ENCODE peak calls at places on chromosomes 2 and 18, in ten cellular contexts. G is body of pancreas, B is sigmoid colon, Y is transverse colon, L is A549, O is tibial nerve, A is Peyer's patch, W is prostate gland, S is lower leg skin, K is endothelial cell of umbilical vein. Z is an unnamed sample.
A peak's percentile ranks its signal among the peaks of the same experiment; 100 is the strongest.

GRCh38 chr2:129906861-129907235 is 72.6 kb upstream of the RAB6C start:
- DNase-seq in G (no peak), B (no peak), Y (no peak), L (no peak), O (no peak), A (no peak), W (no peak), S (no peak), K (no peak), Z (no peak)

GRCh38 chr18:906416-907170 is 1.9 kb downstream of the ADCYAP1 start:
- DNase-seq in G (no peak), B (no peak), Y (no peak), L (no peak), O (no peak), A (no peak), W (no peak), S (no peak), K (no peak), Z (no peak)

GRCh38 chr18:39453882-39454281 is 1888.3 kb upstream of the CELF4 start:
- DNase-seq in G (peak; percentile 7), B (no peak), Y (no peak), L (no peak), O (no peak), A (no peak), W (peak; percentile 10), S (no peak), K (peak; percentile 99), Z (peak; percentile 25)

GRCh38 chr2:174919886-174920595 is 85.1 kb downstream of the CHN1 start:
- DNase-seq in G (no peak), B (no peak), Y (no peak), L (no peak), O (no peak), A (no peak), W (no peak), S (no peak), K (no peak), Z (no peak)

GRCh38 chr2:142944264-142944663 is 66.8 kb downstream of the KYNU start:
- DNase-seq in G (no peak), B (no peak), Y (no peak), L (peak; percentile 39), O (no peak), A (no peak), W (no peak), S (no peak), K (peak; percentile 34), Z (no peak)

GRCh38 chr2:11940121-11940743 is 193.8 kb downstream of the LPIN1 start:
- DNase-seq in G (no peak), B (no peak), Y (no peak), L (no peak), O (no peak), A (no peak), W (no peak), S (no peak), K (no peak), Z (no peak)

GRCh38 chr2:132659331-132659730 is 10.7 kb downstream of the LYPD1 start:
- DNase-seq in G (no peak), B (no peak), Y (no peak), L (no peak), O (no peak), A (no peak), W (no peak), S (no peak), K (no peak), Z (no peak)

GRCh38 chr2:86476918-86477317 is 35.7 kb downstream of the KDM3A start:
- DNase-seq in G (peak; percentile 33), B (no peak), Y (no peak), L (no peak), O (no peak), A (no peak), W (no peak), S (no peak), K (no peak), Z (no peak)

GRCh38 chr2:191155608-191156071 is 4.8 kb upstream of the STAT4 start:
- DNase-seq in G (no peak), B (no peak), Y (no peak), L (peak; percentile 68), O (no peak), A (no peak), W (no peak), S (no peak), K (peak; percentile 69), Z (no peak)

GRCh38 chr2:13050764-13051163 is 334.0 kb downstream of the TRIB2 start:
- DNase-seq in G (no peak), B (no peak), Y (no peak), L (no peak), O (no peak), A (no peak), W (no peak), S (no peak), K (no peak), Z (no peak)

GRCh38 chr2:231393149-231394131 is 2.1 kb upstream of the B3GNT7 start:
- DNase-seq in G (no peak), B (no peak), Y (no peak), L (peak; percentile 24), O (no peak), A (peak; percentile 80), W (no peak), S (no peak), K (no peak), Z (no peak)

GRCh38 chr2:232886176-232886575 is 16.1 kb downstream of the SNORC start:
- DNase-seq in G (no peak), B (no peak), Y (no peak), L (no peak), O (no peak), A (no peak), W (no peak), S (no peak), K (no peak), Z (no peak)

GRCh38 chr2:2866459-2866858 is 511.2 kb downstream of the EIPR1 start:
- DNase-seq in G (no peak), B (no peak), Y (no peak), L (no peak), O (no peak), A (no peak), W (no peak), S (no peak), K (no peak), Z (no peak)

GRCh38 chr2:49067971-49068370 is 86.3 kb downstream of the FSHR start:
- DNase-seq in G (no peak), B (no peak), Y (no peak), L (no peak), O (no peak), A (no peak), W (no peak), S (no peak), K (no peak), Z (no peak)
- TF ChIP-seq CTCF in G (no peak), B (no peak), Y (no peak), L (no peak), O (no peak), A (no peak), W (no peak), S (no peak), K (no peak), Z (no peak)

GRCh38 chr2:8674420-8675009 is 7.3 kb upstream of the ID2 start:
- DNase-seq in G (no peak), B (no peak), Y (no peak), L (no peak), O (no peak), A (no peak), W (no peak), S (no peak), K (no peak), Z (no peak)

GRCh38 chr2:8675543-8675942 is 6.3 kb upstream of the ID2 start:
- DNase-seq in G (peak; percentile 70), B (no peak), Y (no peak), L (no peak), O (no peak), A (no peak), W (no peak), S (no peak), K (no peak), Z (no peak)

GRCh38 chr2:8676915-8677645 is 4.8 kb upstream of the ID2 start:
- DNase-seq in G (no peak), B (no peak), Y (peak; percentile 29), L (no peak), O (no peak), A (peak; percentile 59), W (peak; percentile 26), S (no peak), K (no peak), Z (no peak)

GRCh38 chr2:8677646-8678592 is 3.9 kb upstream of the ID2 start:
- DNase-seq in G (peak; percentile 48), B (peak; percentile 81), Y (peak; percentile 57), L (peak; percentile 70), O (peak; percentile 21), A (peak; percentile 66), W (peak; percentile 48), S (peak; percentile 58), K (peak; percentile 51), Z (peak; percentile 51)

DNA sequence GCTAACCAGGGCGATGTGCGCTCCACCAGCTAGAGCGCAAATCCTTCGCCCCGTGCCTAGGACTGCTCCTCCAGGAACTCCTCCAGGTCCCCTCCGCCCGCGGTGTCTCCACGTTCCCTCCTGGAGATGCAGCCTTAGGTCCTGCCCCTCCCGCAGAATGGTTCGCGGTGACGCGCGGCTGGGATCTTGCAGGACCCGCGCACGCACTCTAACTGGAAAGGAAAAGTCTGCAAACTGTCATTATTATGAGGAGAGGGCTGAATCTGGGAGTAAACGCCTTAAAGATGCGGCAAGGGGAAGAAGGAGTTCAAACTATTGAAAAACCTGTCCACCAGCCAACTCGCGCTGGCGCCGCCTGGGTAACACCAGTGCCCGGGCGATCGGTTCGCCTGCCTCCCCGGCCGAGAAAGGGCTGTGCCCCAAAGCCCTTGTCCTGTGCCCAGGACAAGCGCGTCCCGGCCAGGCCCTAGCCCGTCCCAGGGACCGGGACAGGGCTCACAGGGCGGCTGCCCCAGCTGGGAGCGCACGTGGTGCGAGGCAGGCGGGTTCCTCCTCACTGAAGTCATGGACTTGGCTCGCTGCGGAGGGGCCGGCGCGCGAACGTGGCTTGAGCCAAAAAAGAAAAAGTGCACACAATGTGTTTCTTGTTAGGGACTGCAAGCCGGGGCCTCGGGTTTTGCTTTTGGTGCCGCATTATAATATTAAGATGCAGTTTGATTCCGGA is 5.5 kb upstream of the ID2 start:
- DNase-seq in G (peak; percentile 84), B (peak; percentile 96), Y (peak; percentile 79), L (no peak), O (peak; percentile 79), A (peak; percentile 84), W (peak; percentile 79), S (peak; percentile 91), K (peak; percentile 39), Z (peak; percentile 90)
- TF ChIP-seq POLR2A in G (peak; percentile 56), B (peak; percentile 35), Y (peak; percentile 56), L (no peak), O (peak; percentile 38), A (peak; percentile 32), W (peak; percentile 7), S (no peak), K (no peak), Z (peak; percentile 36)

GRCh38 chr2:128316777-128317185 is 1.9 kb downstream of the HS6ST1 start:
- DNase-seq in G (no peak), B (no peak), Y (no peak), L (no peak), O (no peak), A (peak; percentile 44), W (peak; percentile 14), S (no peak), K (no peak), Z (no peak)
- H3K4me3 ChIP-seq in G (peak overlapping the region; percentile 86), B (peak overlapping the region; percentile 67), Y (peak overlapping the region; percentile 69), L (no peak overlapping the region), O (peak overlapping the region; percentile 92), A (peak overlapping the region; percentile 81), W (peak overlapping the region; percentile 56), S (peak overlapping the region; percentile 81), K (peak overlapping the region; percentile 56), Z (peak overlapping the region; percentile 81)

DNA sequence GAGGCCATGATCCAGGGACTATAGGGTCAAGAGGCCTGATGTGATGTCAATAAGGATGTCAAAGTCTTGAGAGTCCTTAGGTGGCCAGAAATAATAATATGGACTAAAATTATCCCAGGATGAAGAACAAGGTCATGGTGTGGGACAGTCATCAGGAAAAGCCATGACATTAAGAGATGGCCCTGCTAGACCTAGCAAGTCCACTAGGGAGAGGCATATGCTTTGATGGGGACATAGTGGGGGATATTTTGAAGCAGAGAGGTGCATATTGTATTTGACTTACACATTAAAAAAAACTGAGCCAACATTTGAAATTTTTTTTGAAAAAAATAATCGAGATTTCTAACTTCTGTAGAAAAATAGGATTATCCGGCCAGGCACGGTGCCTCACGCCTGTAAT is 53.3 kb upstream of the CXCR4 start:
- DNase-seq in G (no peak), B (no peak), Y (no peak), L (no peak), O (no peak), A (no peak), W (no peak), S (no peak), K (no peak), Z (no peak)
- TF ChIP-seq CTCF in G (no peak), B (no peak), Y (no peak), L (no peak), O (no peak), A (no peak), W (no peak), S (no peak), K (no peak), Z (no peak)

Z was measured in uterus.